ENCODE peak calls at places on chromosomes 16 and 17, in four cellular contexts. One of them, this sample, is unnamed.
A peak's percentile ranks its signal among the peaks of the same experiment; 100 is the strongest.

GRCh38 chr16:79758615-79759346 is 158.2 kb upstream of the MAF start:
- DNase-seq in effector memory CD4-positive, alpha-beta T cell: no peak
- DNase-seq in upper lobe of right lung: no peak
- DNase-seq in IMR-90: no peak
- DNase-seq in this sample: no peak

GRCh38 chr16:88737298-88738166 is 31.2 kb downstream of the CTU2 start:
- DNase-seq in effector memory CD4-positive, alpha-beta T cell: peak; percentile 74
- DNase-seq in upper lobe of right lung: peak; percentile 92
- DNase-seq in IMR-90: peak; percentile 70
- DNase-seq in this sample: peak; percentile 45

GRCh38 chr17:83190601-83191387 is 111.4 kb downstream of the METRNL start:
- DNase-seq in effector memory CD4-positive, alpha-beta T cell: no peak
- DNase-seq in upper lobe of right lung: no peak
- DNase-seq in IMR-90: no peak
- DNase-seq in this sample: no peak

GRCh38 chr16:66426112-66427035 is 721 bp upstream of the BEAN1 start:
- DNase-seq in effector memory CD4-positive, alpha-beta T cell: no peak
- DNase-seq in upper lobe of right lung: no peak
- DNase-seq in IMR-90: no peak
- DNase-seq in this sample: no peak

GRCh38 chr17:27502526-27503324 is 46.5 kb downstream of the KSR1 start:
- DNase-seq in effector memory CD4-positive, alpha-beta T cell: no peak
- DNase-seq in upper lobe of right lung: no peak
- DNase-seq in IMR-90: peak; percentile 99
- DNase-seq in this sample: peak; percentile 75

GRCh38 chr17:65172511-65173136 is 35.5 kb downstream of the RGS9 start:
- DNase-seq in effector memory CD4-positive, alpha-beta T cell: no peak
- DNase-seq in upper lobe of right lung: no peak
- DNase-seq in IMR-90: no peak
- DNase-seq in this sample: no peak

GRCh38 chr17:4856937-4857314 is 23.8 kb downstream of the MINK1 start:
- DNase-seq in effector memory CD4-positive, alpha-beta T cell: no peak
- DNase-seq in upper lobe of right lung: no peak
- DNase-seq in IMR-90: no peak
- DNase-seq in this sample: no peak

GRCh38 chr16:2664522-2665096 is 17.7 kb upstream of the KCTD5 start:
- DNase-seq in effector memory CD4-positive, alpha-beta T cell: no peak
- DNase-seq in upper lobe of right lung: no peak
- DNase-seq in IMR-90: no peak
- DNase-seq in this sample: no peak

GRCh38 chr16:2842340-2843000 is 12.4 kb downstream of the ZG16B start:
- DNase-seq in effector memory CD4-positive, alpha-beta T cell: peak; percentile 51
- DNase-seq in upper lobe of right lung: peak; percentile 80
- DNase-seq in IMR-90: no peak
- DNase-seq in this sample: no peak

GRCh38 chr16:8761078-8761477 is 36.4 kb downstream of the TMEM186 start:
- DNase-seq in effector memory CD4-positive, alpha-beta T cell: no peak
- DNase-seq in upper lobe of right lung: no peak
- DNase-seq in IMR-90: no peak
- DNase-seq in this sample: no peak

GRCh38 chr16:30525844-30526136 is 576 bp downstream of the ZNF768 start:
- DNase-seq in effector memory CD4-positive, alpha-beta T cell: no peak
- DNase-seq in upper lobe of right lung: no peak
- DNase-seq in IMR-90: no peak
- DNase-seq in this sample: no peak

GRCh38 chr17:80272366-80272765 is 11.7 kb downstream of the RNF213 start:
- DNase-seq in effector memory CD4-positive, alpha-beta T cell: no peak
- DNase-seq in upper lobe of right lung: no peak
- DNase-seq in IMR-90: no peak
- DNase-seq in this sample: no peak

GRCh38 chr17:39972271-39972670 is 8.3 kb upstream of the PSMD3 start:
- DNase-seq in effector memory CD4-positive, alpha-beta T cell: no peak
- DNase-seq in upper lobe of right lung: no peak
- DNase-seq in IMR-90: peak; percentile 35
- DNase-seq in this sample: no peak

GRCh38 chr17:78499715-78500540 is 77.3 kb downstream of the DNAH17 start:
- DNase-seq in effector memory CD4-positive, alpha-beta T cell: no peak
- DNase-seq in upper lobe of right lung: peak; percentile 61
- DNase-seq in IMR-90: no peak
- DNase-seq in this sample: no peak

GRCh38 chr16:23504453-23505179 is 5.7 kb downstream of the GGA2 start:
- DNase-seq in effector memory CD4-positive, alpha-beta T cell: peak; percentile 32
- DNase-seq in upper lobe of right lung: peak; percentile 81
- DNase-seq in IMR-90: peak; percentile 94
- DNase-seq in this sample: peak; percentile 87

GRCh38 chr17:43839670-43840101 is 6.7 kb upstream of the MPP3 start:
- DNase-seq in effector memory CD4-positive, alpha-beta T cell: no peak
- DNase-seq in upper lobe of right lung: peak; percentile 69
- DNase-seq in IMR-90: no peak
- DNase-seq in this sample: no peak

GRCh38 chr16:46972971-46973456 is 460 bp downstream of the DNAJA2 start:
- DNase-seq in effector memory CD4-positive, alpha-beta T cell: no peak
- DNase-seq in upper lobe of right lung: peak; percentile 73
- DNase-seq in IMR-90: no peak
- DNase-seq in this sample: no peak

GRCh38 chr17:32596666-32597065 is 109.9 kb downstream of the CDK5R1 start:
- DNase-seq in effector memory CD4-positive, alpha-beta T cell: no peak
- DNase-seq in upper lobe of right lung: no peak
- DNase-seq in IMR-90: peak; percentile 5
- DNase-seq in this sample: no peak

GRCh38 chr17:53626286-53626685 is 196.4 kb upstream of the KIF2B start:
- DNase-seq in effector memory CD4-positive, alpha-beta T cell: no peak
- DNase-seq in upper lobe of right lung: no peak
- DNase-seq in IMR-90: peak; percentile 67
- DNase-seq in this sample: peak; percentile 49

GRCh38 chr16:637081-638018 is 1.2 kb upstream of the METTL26 start:
- DNase-seq in effector memory CD4-positive, alpha-beta T cell: peak; percentile 83
- DNase-seq in upper lobe of right lung: peak; percentile 96
- DNase-seq in IMR-90: peak; percentile 81
- DNase-seq in this sample: peak; percentile 68

GRCh38 chr17:74569392-74570003 is 2.2 kb upstream of the CD300H start:
- DNase-seq in effector memory CD4-positive, alpha-beta T cell: no peak
- DNase-seq in upper lobe of right lung: no peak
- DNase-seq in IMR-90: peak; percentile 58
- DNase-seq in this sample: peak; percentile 56

GRCh38 chr16:28606291-28607115 is 3.3 kb downstream of the SULT1A1 start:
- DNase-seq in effector memory CD4-positive, alpha-beta T cell: no peak
- DNase-seq in upper lobe of right lung: peak; percentile 32
- DNase-seq in IMR-90: no peak
- DNase-seq in this sample: no peak

GRCh38 chr16:74455213-74455612 is 33.9 kb upstream of the CLEC18B start:
- DNase-seq in effector memory CD4-positive, alpha-beta T cell: no peak
- DNase-seq in upper lobe of right lung: no peak
- DNase-seq in IMR-90: peak; percentile 40
- DNase-seq in this sample: peak; percentile 25

GRCh38 chr17:28112199-28112995 is 69.9 kb downstream of the NLK start:
- DNase-seq in effector memory CD4-positive, alpha-beta T cell: no peak
- DNase-seq in upper lobe of right lung: no peak
- DNase-seq in IMR-90: peak; percentile 35
- DNase-seq in this sample: no peak

GRCh38 chr17:56222255-56222654 is 69.0 kb downstream of the ANKFN1 start:
- DNase-seq in effector memory CD4-positive, alpha-beta T cell: no peak
- DNase-seq in upper lobe of right lung: no peak
- DNase-seq in IMR-90: peak; percentile 13
- DNase-seq in this sample: no peak

GRCh38 chr16:54985156-54985555 is 54.5 kb downstream of the IRX5 start:
- DNase-seq in effector memory CD4-positive, alpha-beta T cell: no peak
- DNase-seq in upper lobe of right lung: no peak
- DNase-seq in IMR-90: no peak
- DNase-seq in this sample: no peak

GRCh38 chr16:77833906-77834599 is 45.7 kb downstream of the VAT1L start:
- DNase-seq in effector memory CD4-positive, alpha-beta T cell: no peak
- DNase-seq in upper lobe of right lung: no peak
- DNase-seq in IMR-90: peak; percentile 89
- DNase-seq in this sample: peak; percentile 45

GRCh38 chr16:66544358-66544757 is 5.6 kb downstream of the TK2 start:
- DNase-seq in effector memory CD4-positive, alpha-beta T cell: no peak
- DNase-seq in upper lobe of right lung: no peak
- DNase-seq in IMR-90: no peak
- DNase-seq in this sample: no peak

GRCh38 chr16:11796227-11797165 is 562 bp downstream of the ZC3H7A start:
- DNase-seq in effector memory CD4-positive, alpha-beta T cell: peak; percentile 34
- DNase-seq in upper lobe of right lung: peak; percentile 85
- DNase-seq in IMR-90: peak; percentile 44
- DNase-seq in this sample: no peak

GRCh38 chr16:21523411-21524067 is 75.8 kb upstream of the METTL9 start:
- DNase-seq in effector memory CD4-positive, alpha-beta T cell: no peak
- DNase-seq in upper lobe of right lung: no peak
- DNase-seq in IMR-90: no peak
- DNase-seq in this sample: no peak

GRCh38 chr16:58464916-58465731 is 34.8 kb upstream of the NDRG4 start:
- DNase-seq in effector memory CD4-positive, alpha-beta T cell: no peak
- DNase-seq in upper lobe of right lung: no peak
- DNase-seq in IMR-90: no peak
- DNase-seq in this sample: no peak

GRCh38 chr16:31537362-31537921 is 9.7 kb downstream of the AHSP start:
- DNase-seq in effector memory CD4-positive, alpha-beta T cell: no peak
- DNase-seq in upper lobe of right lung: peak; percentile 74
- DNase-seq in IMR-90: no peak
- DNase-seq in this sample: no peak

GRCh38 chr16:31538199-31538598 is 10.5 kb downstream of the AHSP start:
- DNase-seq in effector memory CD4-positive, alpha-beta T cell: no peak
- DNase-seq in upper lobe of right lung: no peak
- DNase-seq in IMR-90: no peak
- DNase-seq in this sample: no peak

GRCh38 chr16:31532120-31532519 is 4.4 kb downstream of the AHSP start:
- DNase-seq in effector memory CD4-positive, alpha-beta T cell: no peak
- DNase-seq in upper lobe of right lung: no peak
- DNase-seq in IMR-90: no peak
- DNase-seq in this sample: no peak

GRCh38 chr16:31535737-31536136 is 8.0 kb downstream of the AHSP start:
- DNase-seq in effector memory CD4-positive, alpha-beta T cell: no peak
- DNase-seq in upper lobe of right lung: no peak
- DNase-seq in IMR-90: no peak
- DNase-seq in this sample: no peak

DNA sequence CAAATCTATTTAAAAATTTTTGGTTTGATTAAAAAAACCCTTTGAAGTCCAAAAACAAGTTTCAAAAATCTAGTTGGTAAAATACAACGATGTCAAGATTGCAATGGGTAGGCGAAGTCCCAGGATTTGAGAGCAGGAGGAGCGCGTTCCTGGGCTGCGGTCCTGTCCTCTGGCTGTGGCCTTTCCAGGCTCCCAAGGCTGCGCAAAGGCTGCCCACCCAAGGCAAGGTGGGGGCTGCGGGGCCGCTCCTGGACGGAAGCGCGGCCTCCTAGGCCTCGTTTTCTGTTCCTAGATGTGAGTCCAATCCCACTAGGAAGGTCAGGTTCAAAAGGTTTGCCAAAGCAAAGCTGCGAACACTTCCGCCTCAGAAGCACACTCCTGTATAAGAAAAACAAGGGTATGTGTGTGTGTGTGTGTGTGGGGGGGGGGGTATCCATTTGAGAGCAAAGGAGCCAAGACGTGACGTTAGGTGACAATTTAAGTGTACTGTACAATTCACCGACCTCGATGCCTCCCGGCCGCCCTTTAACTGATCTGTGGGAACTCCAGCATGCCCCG is 9.2 kb downstream of the AHSP start:
- DNase-seq in effector memory CD4-positive, alpha-beta T cell: no peak
- DNase-seq in upper lobe of right lung: no peak
- DNase-seq in IMR-90: no peak
- DNase-seq in this sample: no peak
- H3K4me3 ChIP-seq in effector memory CD4-positive, alpha-beta T cell: no peak overlapping the region
- H3K4me3 ChIP-seq in upper lobe of right lung: peak overlapping the region; percentile 42
- H3K4me3 ChIP-seq in IMR-90: no peak overlapping the region
- H3K4me3 ChIP-seq in this sample: no peak overlapping the region

GRCh38 chr17:45018514-45019176 is 32.8 kb downstream of the DCAKD start:
- DNase-seq in effector memory CD4-positive, alpha-beta T cell: no peak
- DNase-seq in upper lobe of right lung: no peak
- DNase-seq in IMR-90: peak; percentile 11
- DNase-seq in this sample: no peak
- H3K4me3 ChIP-seq in effector memory CD4-positive, alpha-beta T cell: peak overlapping the region; percentile 55
- H3K4me3 ChIP-seq in upper lobe of right lung: peak overlapping the region; percentile 58
- H3K4me3 ChIP-seq in IMR-90: peak overlapping the region; percentile 64
- H3K4me3 ChIP-seq in this sample: peak overlapping the region; percentile 55

GRCh38 chr17:58337126-58337599 is 8.6 kb upstream of the TSPOAP1 start:
- DNase-seq in effector memory CD4-positive, alpha-beta T cell: no peak
- DNase-seq in upper lobe of right lung: peak; percentile 62
- DNase-seq in IMR-90: peak; percentile 27
- DNase-seq in this sample: no peak
- H3K4me3 ChIP-seq in effector memory CD4-positive, alpha-beta T cell: peak overlapping the region; percentile 98
- H3K4me3 ChIP-seq in upper lobe of right lung: peak overlapping the region; percentile 43
- H3K4me3 ChIP-seq in IMR-90: no peak overlapping the region
- H3K4me3 ChIP-seq in this sample: no peak overlapping the region

DNA sequence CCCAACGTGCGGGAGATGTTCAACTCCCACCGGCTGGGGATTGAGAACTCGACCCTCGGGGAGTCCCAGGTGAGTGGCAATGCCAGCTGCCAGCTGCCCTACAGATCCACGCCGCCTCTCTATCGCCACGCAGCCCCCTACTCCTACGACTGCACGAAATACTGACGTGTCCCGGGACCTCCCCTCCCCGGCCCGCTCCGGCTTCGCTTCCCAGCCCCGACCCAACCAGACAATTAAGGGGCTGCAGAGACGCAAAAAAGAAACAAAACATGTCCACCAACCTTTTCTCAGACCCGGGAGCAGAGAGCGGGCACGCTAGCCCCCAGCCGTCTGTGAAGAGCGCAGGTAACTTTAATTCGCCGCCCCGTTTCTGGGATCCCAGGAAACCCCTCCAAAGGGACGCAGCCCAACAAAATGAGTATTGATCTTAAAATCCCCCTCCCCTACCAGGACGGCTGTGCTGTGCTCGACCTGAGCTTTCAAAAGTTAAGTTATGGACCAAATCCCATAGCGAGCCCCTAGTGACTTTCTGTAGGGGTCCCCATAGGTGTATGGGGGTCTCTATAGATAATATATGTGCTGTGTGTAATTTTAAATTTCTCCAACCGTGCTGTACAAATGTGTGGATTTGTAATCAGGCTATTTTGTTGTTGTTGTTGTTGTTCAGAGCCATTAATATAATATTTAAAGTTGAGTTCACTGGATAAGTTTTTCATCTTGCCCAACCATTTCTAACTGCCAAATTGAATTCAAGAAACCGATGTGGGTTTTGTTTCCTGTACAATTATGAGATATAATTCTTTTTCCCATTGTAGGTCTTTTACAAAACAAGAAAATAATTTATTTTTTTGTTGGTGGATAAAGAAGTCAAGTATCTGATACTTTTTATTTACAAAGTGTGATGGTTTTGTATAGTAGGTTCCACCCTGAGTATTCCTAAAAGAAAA is 2.3 kb downstream of the FOXC2 start:
- DNase-seq in effector memory CD4-positive, alpha-beta T cell: no peak
- DNase-seq in upper lobe of right lung: no peak
- DNase-seq in IMR-90: no peak
- DNase-seq in this sample: no peak
- H3K4me3 ChIP-seq in effector memory CD4-positive, alpha-beta T cell: no peak overlapping the region
- H3K4me3 ChIP-seq in upper lobe of right lung: peak overlapping the region; percentile 14
- H3K4me3 ChIP-seq in IMR-90: peak overlapping the region; percentile 98
- H3K4me3 ChIP-seq in this sample: peak overlapping the region; percentile 87